ENCODE peak calls at places on chromosomes 3 and 15, in ten cellular contexts. One of them, this sample, is unnamed.

GRCh38 chr3:194472290-194472920 is 14.4 kb downstream of the ATP13A3 start:
- DNase-seq in AG10803: peak; percentile 78
- DNase-seq in Karpas-422: peak; percentile 92
- DNase-seq in ovary: no peak
- DNase-seq in COR-L47: peak; percentile 51
- DNase-seq in activated T-cell treated with anti-CD3 and anti-CD28 coated beads, Interleukin-2, amount 50 U/mL, for 24 hours: no peak
- DNase-seq in GM13976: no peak
- DNase-seq in sciatic nerve: no peak
- DNase-seq in transverse colon: no peak
- DNase-seq in left colon: no peak
- DNase-seq in this sample: no peak

GRCh38 chr3:171383206-171384018 is 76.8 kb downstream of the TNIK start:
- DNase-seq in Karpas-422: no peak
- DNase-seq in activated T-cell treated with anti-CD3 and anti-CD28 coated beads, Interleukin-2, amount 50 U/mL, for 24 hours: no peak
- DNase-seq in ovary: no peak
- DNase-seq in AG10803: peak; percentile 81
- DNase-seq in COR-L47: no peak
- DNase-seq in left colon: no peak
- DNase-seq in sciatic nerve: no peak
- DNase-seq in GM13976: no peak
- DNase-seq in transverse colon: no peak
- DNase-seq in this sample: no peak

GRCh38 chr3:141793476-141794260 is 30.5 kb downstream of the GRK7 start:
- DNase-seq in GM13976: no peak
- DNase-seq in ovary: no peak
- DNase-seq in AG10803: no peak
- DNase-seq in COR-L47: no peak
- DNase-seq in left colon: no peak
- DNase-seq in transverse colon: no peak
- DNase-seq in Karpas-422: no peak
- DNase-seq in activated T-cell treated with anti-CD3 and anti-CD28 coated beads, Interleukin-2, amount 50 U/mL, for 24 hours: no peak
- DNase-seq in sciatic nerve: no peak
- DNase-seq in this sample: no peak

GRCh38 chr3:84223512-84223911 is 735.3 kb upstream of the CADM2 start:
- DNase-seq in activated T-cell treated with anti-CD3 and anti-CD28 coated beads, Interleukin-2, amount 50 U/mL, for 24 hours: no peak
- DNase-seq in GM13976: no peak
- DNase-seq in AG10803: no peak
- DNase-seq in Karpas-422: no peak
- DNase-seq in transverse colon: no peak
- DNase-seq in COR-L47: no peak
- DNase-seq in ovary: no peak
- DNase-seq in sciatic nerve: no peak
- DNase-seq in left colon: no peak
- DNase-seq in this sample: no peak

GRCh38 chr15:69357773-69358765 is 56.1 kb upstream of the KIF23 start:
- DNase-seq in Karpas-422: no peak
- DNase-seq in AG10803: peak; percentile 10
- DNase-seq in transverse colon: no peak
- DNase-seq in ovary: peak; percentile 20
- DNase-seq in GM13976: no peak
- DNase-seq in activated T-cell treated with anti-CD3 and anti-CD28 coated beads, Interleukin-2, amount 50 U/mL, for 24 hours: no peak
- DNase-seq in left colon: no peak
- DNase-seq in sciatic nerve: no peak
- DNase-seq in COR-L47: no peak
- DNase-seq in this sample: no peak

GRCh38 chr3:14166877-14167605 is 11.4 kb downstream of the XPC start:
- DNase-seq in Karpas-422: no peak
- DNase-seq in AG10803: no peak
- DNase-seq in left colon: no peak
- DNase-seq in activated T-cell treated with anti-CD3 and anti-CD28 coated beads, Interleukin-2, amount 50 U/mL, for 24 hours: no peak
- DNase-seq in ovary: no peak
- DNase-seq in GM13976: no peak
- DNase-seq in transverse colon: no peak
- DNase-seq in COR-L47: no peak
- DNase-seq in sciatic nerve: no peak
- DNase-seq in this sample: no peak

GRCh38 chr3:106261915-106262683 is 393.3 kb upstream of the CBLB start:
- DNase-seq in left colon: no peak
- DNase-seq in GM13976: no peak
- DNase-seq in Karpas-422: no peak
- DNase-seq in sciatic nerve: no peak
- DNase-seq in transverse colon: no peak
- DNase-seq in ovary: no peak
- DNase-seq in activated T-cell treated with anti-CD3 and anti-CD28 coated beads, Interleukin-2, amount 50 U/mL, for 24 hours: no peak
- DNase-seq in COR-L47: no peak
- DNase-seq in AG10803: peak; percentile 96
- DNase-seq in this sample: no peak

GRCh38 chr15:49135893-49136292 is 19.5 kb downstream of the COPS2 start:
- DNase-seq in sciatic nerve: no peak
- DNase-seq in transverse colon: no peak
- DNase-seq in Karpas-422: no peak
- DNase-seq in GM13976: no peak
- DNase-seq in AG10803: peak; percentile 62
- DNase-seq in activated T-cell treated with anti-CD3 and anti-CD28 coated beads, Interleukin-2, amount 50 U/mL, for 24 hours: no peak
- DNase-seq in ovary: no peak
- DNase-seq in COR-L47: no peak
- DNase-seq in left colon: no peak
- DNase-seq in this sample: no peak

GRCh38 chr3:125052671-125053303 is 3.0 kb downstream of the HEG1 start:
- DNase-seq in transverse colon: no peak
- DNase-seq in activated T-cell treated with anti-CD3 and anti-CD28 coated beads, Interleukin-2, amount 50 U/mL, for 24 hours: no peak
- DNase-seq in sciatic nerve: no peak
- DNase-seq in COR-L47: no peak
- DNase-seq in AG10803: peak; percentile 98
- DNase-seq in left colon: no peak
- DNase-seq in GM13976: no peak
- DNase-seq in Karpas-422: no peak
- DNase-seq in ovary: no peak
- DNase-seq in this sample: no peak

GRCh38 chr15:22979699-22980188 is 424 bp downstream of the CYFIP1 start:
- DNase-seq in GM13976: peak; percentile 60
- DNase-seq in ovary: peak; percentile 47
- DNase-seq in Karpas-422: no peak
- DNase-seq in transverse colon: peak; percentile 26
- DNase-seq in activated T-cell treated with anti-CD3 and anti-CD28 coated beads, Interleukin-2, amount 50 U/mL, for 24 hours: peak; percentile 49
- DNase-seq in sciatic nerve: peak; percentile 70
- DNase-seq in left colon: peak; percentile 37
- DNase-seq in COR-L47: no peak
- DNase-seq in AG10803: no peak
- DNase-seq in this sample: no peak